ENCODE peak calls at places on chromosomes 4 and X, in five cellular contexts. One of them, this sample, is unnamed.

GRCh38 chr4:106615407-106615945 is 246.9 kb upstream of the GIMD1 start:
- DNase-seq in A549: no peak
- DNase-seq in K562: no peak
- DNase-seq in HepG2: no peak
- DNase-seq in GM12878: no peak
- DNase-seq in this sample: peak; percentile 58

GRCh38 chr4:121448231-121448630 is 67.4 kb upstream of the QRFPR start:
- DNase-seq in A549: no peak
- DNase-seq in K562: no peak
- DNase-seq in HepG2: peak; percentile 37
- DNase-seq in GM12878: no peak
- DNase-seq in this sample: no peak

GRCh38 chr4:16772366-16772850 is 126.0 kb downstream of the LDB2 start:
- DNase-seq in A549: no peak
- DNase-seq in K562: no peak
- DNase-seq in HepG2: no peak
- DNase-seq in GM12878: no peak
- DNase-seq in this sample: peak; percentile 77

GRCh38 chr4:10733016-10733415 is 48.4 kb upstream of the CLNK start:
- DNase-seq in A549: no peak
- DNase-seq in K562: no peak
- DNase-seq in HepG2: no peak
- DNase-seq in GM12878: no peak
- DNase-seq in this sample: no peak

GRCh38 chr4:150583287-150584197 is 1.6 kb downstream of the MAB21L2 start:
- DNase-seq in A549: no peak
- DNase-seq in K562: no peak
- DNase-seq in HepG2: no peak
- DNase-seq in GM12878: no peak
- DNase-seq in this sample: peak; percentile 26

GRCh38 chr4:56400560-56400959 is 13.3 kb upstream of the AASDH start:
- DNase-seq in A549: no peak
- DNase-seq in K562: no peak
- DNase-seq in HepG2: no peak
- DNase-seq in GM12878: no peak
- DNase-seq in this sample: no peak

GRCh38 chrX:100980608-100981497 is 11.3 kb downstream of the ARL13A start:
- DNase-seq in A549: peak; percentile 21
- DNase-seq in K562: no peak
- DNase-seq in HepG2: peak; percentile 39
- DNase-seq in GM12878: no peak
- DNase-seq in this sample: peak; percentile 69

GRCh38 chrX:69066021-69066757 is 99.1 kb downstream of the PJA1 start:
- DNase-seq in A549: no peak
- DNase-seq in K562: no peak
- DNase-seq in HepG2: no peak
- DNase-seq in GM12878: no peak
- DNase-seq in this sample: no peak

GRCh38 chr4:19034089-19034488 is 1012.5 kb upstream of the LCORL start:
- DNase-seq in A549: no peak
- DNase-seq in K562: no peak
- DNase-seq in HepG2: no peak
- DNase-seq in GM12878: no peak
- DNase-seq in this sample: no peak

GRCh38 chrX:107537815-107538214 is 88.4 kb downstream of the FRMPD3 start:
- DNase-seq in A549: peak; percentile 21
- DNase-seq in K562: peak; percentile 43
- DNase-seq in HepG2: peak; percentile 16
- DNase-seq in GM12878: no peak
- DNase-seq in this sample: peak; percentile 29

GRCh38 chr4:7260569-7260968 is 68.2 kb downstream of the SORCS2 start:
- DNase-seq in A549: no peak
- DNase-seq in K562: no peak
- DNase-seq in HepG2: no peak
- DNase-seq in GM12878: no peak
- DNase-seq in this sample: no peak

GRCh38 chr4:966266-967112 is 6.9 kb downstream of the DGKQ start:
- DNase-seq in A549: no peak
- DNase-seq in K562: no peak
- DNase-seq in HepG2: no peak
- DNase-seq in GM12878: no peak
- DNase-seq in this sample: no peak

GRCh38 chr4:147351083-147351787 is 129.7 kb upstream of the EDNRA start:
- DNase-seq in A549: no peak
- DNase-seq in K562: no peak
- DNase-seq in HepG2: no peak
- DNase-seq in GM12878: no peak
- DNase-seq in this sample: no peak

GRCh38 chr4:37453004-37453360 is 208.4 kb downstream of the NWD2 start:
- DNase-seq in A549: peak; percentile 38
- DNase-seq in K562: peak; percentile 47
- DNase-seq in HepG2: peak; percentile 79
- DNase-seq in GM12878: peak; percentile 23
- DNase-seq in this sample: peak; percentile 68

GRCh38 chr4:54499308-54500074 is 158.3 kb upstream of the KIT start:
- DNase-seq in A549: no peak
- DNase-seq in K562: peak; percentile 66
- DNase-seq in HepG2: no peak
- DNase-seq in GM12878: no peak
- DNase-seq in this sample: no peak

GRCh38 chr4:165426331-165426730 is 47.5 kb downstream of the CPE start:
- DNase-seq in A549: no peak
- DNase-seq in K562: no peak
- DNase-seq in HepG2: no peak
- DNase-seq in GM12878: no peak
- DNase-seq in this sample: no peak

GRCh38 chr4:149110499-149110898 is 668.3 kb upstream of the NR3C2 start:
- DNase-seq in A549: no peak
- DNase-seq in K562: no peak
- DNase-seq in HepG2: no peak
- DNase-seq in GM12878: no peak
- DNase-seq in this sample: no peak

GRCh38 chr4:86250006-86250405 is 109.8 kb downstream of the MAPK10 start:
- DNase-seq in A549: no peak
- DNase-seq in K562: no peak
- DNase-seq in HepG2: no peak
- DNase-seq in GM12878: no peak
- DNase-seq in this sample: no peak

GRCh38 chrX:105543271-105543670 is 279.1 kb upstream of the NRK start:
- DNase-seq in A549: no peak
- DNase-seq in K562: no peak
- DNase-seq in HepG2: no peak
- DNase-seq in GM12878: no peak
- DNase-seq in this sample: no peak

GRCh38 chr4:80101768-80102116 is 28.7 kb upstream of the ANTXR2 start:
- DNase-seq in A549: no peak
- DNase-seq in K562: no peak
- DNase-seq in HepG2: no peak
- DNase-seq in GM12878: no peak
- DNase-seq in this sample: no peak

GRCh38 chrX:17812763-17813162 is 48.3 kb downstream of the RAI2 start:
- DNase-seq in A549: no peak
- DNase-seq in K562: peak; percentile 22
- DNase-seq in HepG2: no peak
- DNase-seq in GM12878: no peak
- DNase-seq in this sample: no peak

GRCh38 chr4:142406051-142406549 is 440.0 kb downstream of the INPP4B start:
- DNase-seq in A549: no peak
- DNase-seq in K562: no peak
- DNase-seq in HepG2: no peak
- DNase-seq in GM12878: peak; percentile 7
- DNase-seq in this sample: no peak

GRCh38 chr4:146654648-146654975 is 15.9 kb downstream of the POU4F2 start:
- DNase-seq in A549: no peak
- DNase-seq in K562: no peak
- DNase-seq in HepG2: no peak
- DNase-seq in GM12878: no peak
- DNase-seq in this sample: peak; percentile 24

GRCh38 chr4:74032064-74032463 is 6.4 kb downstream of the CXCL3 start:
- DNase-seq in A549: no peak
- DNase-seq in K562: no peak
- DNase-seq in HepG2: no peak
- DNase-seq in GM12878: no peak
- DNase-seq in this sample: peak; percentile 70

GRCh38 chr4:112515278-112516075 is 503 bp downstream of the NEUROG2 start:
- DNase-seq in A549: no peak
- DNase-seq in K562: peak; percentile 32
- DNase-seq in HepG2: no peak
- DNase-seq in GM12878: no peak
- DNase-seq in this sample: peak; percentile 40

GRCh38 chrX:65572971-65573370 is 38.4 kb upstream of the LAS1L start:
- DNase-seq in A549: no peak
- DNase-seq in K562: no peak
- DNase-seq in HepG2: no peak
- DNase-seq in GM12878: no peak
- DNase-seq in this sample: no peak

GRCh38 chrX:17740137-17741122 is 3.1 kb downstream of the SCML1 start:
- DNase-seq in A549: no peak
- DNase-seq in K562: no peak
- DNase-seq in HepG2: no peak
- DNase-seq in GM12878: no peak
- DNase-seq in this sample: no peak

GRCh38 chr4:156169011-156169410 is 215.3 kb upstream of the CTSO start:
- DNase-seq in A549: no peak
- DNase-seq in K562: no peak
- DNase-seq in HepG2: peak; percentile 3
- DNase-seq in GM12878: no peak
- DNase-seq in this sample: peak; percentile 42

GRCh38 chrX:108415891-108416290 is 22.3 kb downstream of the COL4A6 start:
- DNase-seq in A549: no peak
- DNase-seq in K562: no peak
- DNase-seq in HepG2: no peak
- DNase-seq in GM12878: no peak
- DNase-seq in this sample: peak; percentile 1

GRCh38 chrX:9928083-9928482 is 39.1 kb upstream of the CLDN34 start:
- DNase-seq in A549: no peak
- DNase-seq in K562: no peak
- DNase-seq in HepG2: no peak
- DNase-seq in GM12878: no peak
- DNase-seq in this sample: no peak

GRCh38 chrX:21581479-21581878 is 76.7 kb downstream of the KLHL34 start:
- DNase-seq in A549: no peak
- DNase-seq in K562: no peak
- DNase-seq in HepG2: no peak
- DNase-seq in GM12878: no peak
- DNase-seq in this sample: no peak

GRCh38 chr4:141180991-141181760 is 39.5 kb upstream of the ZNF330 start:
- DNase-seq in A549: no peak
- DNase-seq in K562: no peak
- DNase-seq in HepG2: no peak
- DNase-seq in GM12878: no peak
- DNase-seq in this sample: no peak
- H3K4me2 ChIP-seq in A549: no peak overlapping the region
- H3K4me2 ChIP-seq in K562: no peak overlapping the region
- H3K4me2 ChIP-seq in HepG2: no peak overlapping the region
- H3K4me2 ChIP-seq in GM12878: no peak overlapping the region
- H3K4me2 ChIP-seq in this sample: no peak overlapping the region

DNA sequence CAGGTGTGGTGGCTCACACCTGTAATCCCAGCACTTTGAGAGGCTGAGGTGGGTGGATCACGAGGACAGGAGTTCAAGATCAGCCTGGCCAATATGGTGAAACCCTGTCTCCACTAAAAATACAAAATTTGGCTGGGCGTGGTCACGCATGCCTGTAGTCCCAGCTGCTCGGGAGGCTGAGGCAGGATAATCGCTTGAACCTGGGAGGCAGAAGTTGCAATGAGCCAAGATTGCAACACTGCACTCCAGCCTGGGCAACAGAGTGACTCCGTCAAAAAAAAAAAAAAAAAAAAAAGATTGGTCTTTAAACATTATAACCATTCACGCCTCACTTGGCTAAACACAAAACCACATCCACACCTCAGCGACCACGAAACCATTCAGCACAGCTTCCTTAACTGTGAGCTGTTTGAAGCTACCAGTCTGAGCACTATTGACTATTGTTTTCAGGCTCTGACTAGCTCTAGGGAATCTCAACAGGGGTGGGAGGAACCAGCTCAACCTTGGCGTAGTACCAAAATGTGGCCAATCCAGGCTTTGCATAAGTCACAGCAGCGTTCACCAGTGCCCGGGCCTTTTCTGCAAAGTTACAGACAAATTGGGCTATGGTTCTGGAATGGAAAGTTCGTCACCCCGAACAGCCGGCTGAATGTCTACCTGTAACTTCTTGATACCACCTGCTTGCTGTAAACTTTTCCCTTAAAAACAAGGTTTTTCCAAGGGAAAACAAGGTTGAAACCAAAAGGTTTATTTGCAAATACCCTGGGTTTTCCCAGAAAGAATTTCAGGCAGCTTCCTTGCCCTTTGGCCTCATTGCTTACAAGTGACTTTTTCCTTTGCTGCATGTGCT is 73.6 kb upstream of the DHX15 start:
- DNase-seq in A549: peak; percentile 51
- DNase-seq in K562: no peak
- DNase-seq in HepG2: peak; percentile 73
- DNase-seq in GM12878: peak; percentile 80
- DNase-seq in this sample: no peak
- TF ChIP-seq MAX in A549: no peak
- TF ChIP-seq MAX in K562: no peak
- TF ChIP-seq MAX in HepG2: no peak
- TF ChIP-seq MAX in GM12878: no peak
- TF ChIP-seq MAX in this sample: no peak

GRCh38 chrX:155983326-155983725 is 14.2 kb upstream of the IL9R start:
- DNase-seq in A549: no peak
- DNase-seq in K562: no peak
- DNase-seq in HepG2: no peak
- DNase-seq in GM12878: no peak
- DNase-seq in this sample: no peak
- TF ChIP-seq MYC in A549: no peak
- TF ChIP-seq MYC in K562: no peak
- TF ChIP-seq MYC in HepG2: no peak
- TF ChIP-seq MYC in GM12878: no peak
- TF ChIP-seq MYC in this sample: no peak

GRCh38 chr4:125346616-125347015 is 31.9 kb downstream of the FAT4 start:
- DNase-seq in A549: no peak
- DNase-seq in K562: no peak
- DNase-seq in HepG2: no peak
- DNase-seq in GM12878: no peak
- DNase-seq in this sample: no peak
- H3K4me2 ChIP-seq in A549: no peak overlapping the region
- H3K4me2 ChIP-seq in K562: no peak overlapping the region
- H3K4me2 ChIP-seq in HepG2: no peak overlapping the region
- H3K4me2 ChIP-seq in GM12878: no peak overlapping the region
- H3K4me2 ChIP-seq in this sample: no peak overlapping the region

DNA sequence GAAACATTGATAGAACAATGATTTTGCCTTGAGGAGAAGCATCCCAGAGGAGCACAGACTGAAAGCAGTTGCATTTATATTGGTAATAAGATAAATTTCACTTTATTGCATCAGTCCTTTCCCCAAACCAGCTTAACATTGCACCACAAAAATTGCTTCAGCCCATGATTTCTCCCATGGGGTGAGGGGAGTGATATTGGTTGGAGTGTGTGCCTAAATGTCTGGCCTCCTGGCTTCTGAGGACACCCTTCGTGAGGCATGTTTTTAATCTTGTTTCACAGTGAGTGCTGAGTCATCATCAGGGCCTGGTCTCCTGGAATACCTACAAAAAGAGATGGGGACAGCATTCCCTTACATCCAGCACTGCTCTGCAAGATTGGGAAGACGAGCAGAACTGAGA is 487.9 kb downstream of the C4orf33 start:
- DNase-seq in A549: no peak
- DNase-seq in K562: no peak
- DNase-seq in HepG2: no peak
- DNase-seq in GM12878: no peak
- DNase-seq in this sample: no peak
- TF ChIP-seq MAX in A549: no peak
- TF ChIP-seq MAX in K562: no peak
- TF ChIP-seq MAX in HepG2: no peak
- TF ChIP-seq MAX in GM12878: no peak
- TF ChIP-seq MAX in this sample: no peak

GRCh38 chr4:186981161-186981560 is 257.5 kb upstream of the FAT1 start:
- DNase-seq in A549: no peak
- DNase-seq in K562: no peak
- DNase-seq in HepG2: no peak
- DNase-seq in GM12878: no peak
- DNase-seq in this sample: no peak
- TF ChIP-seq MYC in A549: no peak
- TF ChIP-seq MYC in K562: no peak
- TF ChIP-seq MYC in HepG2: no peak
- TF ChIP-seq MYC in GM12878: no peak
- TF ChIP-seq MYC in this sample: no peak

This sample was measured in endothelial cell of umbilical vein.